ENCODE peak calls at places on chromosomes 3 and 15, in seven cellular contexts. One of them, this sample, is unnamed.

GRCh38 chr3:120498947-120499346 is 48.2 kb upstream of the FSTL1 start:
- DNase-seq in AG08396: peak
- DNase-seq in foreskin melanocyte: peak
- DNase-seq in endodermal cell: peak
- DNase-seq in OCI-LY7: no peak
- DNase-seq in NCI-H1092: no peak
- DNase-seq in DMS153: no peak
- DNase-seq in this sample: no peak

GRCh38 chr3:78919021-78919755 is 848.6 kb downstream of the ROBO1 start:
- DNase-seq in DMS153: no peak
- DNase-seq in foreskin melanocyte: no peak
- DNase-seq in AG08396: peak
- DNase-seq in NCI-H1092: no peak
- DNase-seq in OCI-LY7: no peak
- DNase-seq in endodermal cell: no peak
- DNase-seq in this sample: no peak

GRCh38 chr3:47884603-47885002 is 81.7 kb downstream of the DHX30 start:
- DNase-seq in foreskin melanocyte: no peak
- DNase-seq in OCI-LY7: peak
- DNase-seq in NCI-H1092: no peak
- DNase-seq in endodermal cell: no peak
- DNase-seq in AG08396: no peak
- DNase-seq in DMS153: no peak
- DNase-seq in this sample: no peak

GRCh38 chr3:108131105-108131794 is 40.4 kb upstream of the CD47 start:
- DNase-seq in NCI-H1092: no peak
- DNase-seq in foreskin melanocyte: no peak
- DNase-seq in OCI-LY7: no peak
- DNase-seq in endodermal cell: no peak
- DNase-seq in AG08396: peak
- DNase-seq in DMS153: no peak
- DNase-seq in this sample: no peak

GRCh38 chr15:60973637-60974415 is 255.3 kb downstream of the RORA start:
- DNase-seq in DMS153: no peak
- DNase-seq in NCI-H1092: no peak
- DNase-seq in OCI-LY7: no peak
- DNase-seq in endodermal cell: peak
- DNase-seq in AG08396: no peak
- DNase-seq in foreskin melanocyte: no peak
- DNase-seq in this sample: no peak

GRCh38 chr3:66215106-66215505 is 5.7 kb upstream of the SLC25A26 start:
- DNase-seq in endodermal cell: no peak
- DNase-seq in OCI-LY7: no peak
- DNase-seq in DMS153: no peak
- DNase-seq in NCI-H1092: no peak
- DNase-seq in foreskin melanocyte: no peak
- DNase-seq in AG08396: no peak
- DNase-seq in this sample: no peak

GRCh38 chr3:157938154-157938774 is 168.0 kb downstream of the SHOX2 start:
- DNase-seq in OCI-LY7: no peak
- DNase-seq in endodermal cell: no peak
- DNase-seq in foreskin melanocyte: no peak
- DNase-seq in NCI-H1092: no peak
- DNase-seq in DMS153: no peak
- DNase-seq in AG08396: no peak
- DNase-seq in this sample: no peak

GRCh38 chr15:70488002-70488605 is 275.3 kb downstream of the UACA start:
- DNase-seq in DMS153: peak
- DNase-seq in OCI-LY7: peak
- DNase-seq in NCI-H1092: peak
- DNase-seq in AG08396: peak
- DNase-seq in endodermal cell: peak
- DNase-seq in foreskin melanocyte: no peak
- DNase-seq in this sample: peak

GRCh38 chr15:63793046-63793483 is 40.7 kb downstream of the HERC1 start:
- DNase-seq in NCI-H1092: no peak
- DNase-seq in endodermal cell: no peak
- DNase-seq in OCI-LY7: no peak
- DNase-seq in AG08396: no peak
- DNase-seq in DMS153: no peak
- DNase-seq in foreskin melanocyte: no peak
- DNase-seq in this sample: no peak

GRCh38 chr3:134485075-134485536 is 679 bp downstream of the ANAPC13 start:
- DNase-seq in NCI-H1092: no peak
- DNase-seq in endodermal cell: peak
- DNase-seq in foreskin melanocyte: no peak
- DNase-seq in AG08396: no peak
- DNase-seq in OCI-LY7: no peak
- DNase-seq in DMS153: peak
- DNase-seq in this sample: peak

GRCh38 chr3:128095222-128095703 is 28.3 kb downstream of the RUVBL1 start:
- DNase-seq in endodermal cell: peak
- DNase-seq in foreskin melanocyte: peak
- DNase-seq in DMS153: no peak
- DNase-seq in NCI-H1092: peak
- DNase-seq in OCI-LY7: peak
- DNase-seq in AG08396: peak
- DNase-seq in this sample: peak

This sample was measured in NAMALWA.